ENCODE peak calls at places on chromosomes 3 and 15, in nine cellular contexts. A is HEK293T; B is T-helper 9 cell; C is ureter; Z is CD8-positive, alpha-beta T cell; S is Calu3; P is ELF-1; R is GM20000; Q is left ventricle myocardium inferior. X is an unnamed sample.

GRCh38 chr3:195226900-195227447 is 44.0 kb downstream of the XXYLT1 start:
- DNase-seq in A (no peak), B (no peak), C (peak; percentile 32), Z (no peak), S (no peak), P (no peak), R (peak; percentile 40), Q (no peak), X (peak; percentile 37)

GRCh38 chr3:98645039-98645438 is 51.6 kb upstream of the CPOX start:
- DNase-seq in A (no peak), B (no peak), C (no peak), Z (no peak), S (no peak), P (peak; percentile 30), R (no peak), Q (no peak), X (no peak)

GRCh38 chr15:68679961-68680371 is 101.2 kb downstream of the CORO2B start:
- DNase-seq in A (no peak), B (no peak), C (no peak), Z (no peak), S (no peak), P (no peak), R (no peak), Q (no peak), X (no peak)

GRCh38 chr3:37999836-38000235 is 9.2 kb downstream of the VILL start:
- DNase-seq in A (no peak), B (no peak), C (no peak), Z (no peak), S (no peak), P (no peak), R (no peak), Q (no peak), X (no peak)

GRCh38 chr3:58416191-58416590 is 17.4 kb downstream of the PDHB start:
- DNase-seq in A (no peak), B (no peak), C (no peak), Z (no peak), S (no peak), P (peak; percentile 78), R (no peak), Q (no peak), X (no peak)

GRCh38 chr15:61879219-61879618 is 181.0 kb downstream of the VPS13C start:
- DNase-seq in A (no peak), B (no peak), C (no peak), Z (no peak), S (peak; percentile 85), P (no peak), R (no peak), Q (no peak), X (no peak)

GRCh38 chr3:2211568-2211967 is 112.9 kb downstream of the CNTN4 start:
- DNase-seq in A (no peak), B (no peak), C (no peak), Z (no peak), S (no peak), P (no peak), R (no peak), Q (no peak), X (no peak)

GRCh38 chr3:17088602-17089313 is 204.0 kb downstream of the PLCL2 start:
- DNase-seq in A (no peak), B (no peak), C (no peak), Z (peak; percentile 21), S (no peak), P (no peak), R (no peak), Q (no peak), X (no peak)

GRCh38 chr3:14766428-14767244 is 52.1 kb upstream of the FGD5 start:
- DNase-seq in A (no peak), B (no peak), C (no peak), Z (no peak), S (no peak), P (no peak), R (no peak), Q (no peak), X (no peak)

GRCh38 chr15:63202858-63203257 is 13.5 kb downstream of the RAB8B start:
- DNase-seq in A (no peak), B (no peak), C (no peak), Z (no peak), S (no peak), P (no peak), R (no peak), Q (no peak), X (no peak)